ENCODE peak calls at places on chromosomes 1 and 21, in five cellular contexts. One of them, this sample, is unnamed. For H3K27me3, the result is how much of the 10 kb centered on the place peaks cover.

GRCh38 chr1:114597949-114598348 is 16.5 kb upstream of the BCAS2 start:
- DNase-seq in ovary: no peak
- DNase-seq in CD4-positive, alpha-beta T cell: no peak
- DNase-seq in neural progenitor cell: no peak
- DNase-seq in hepatocyte: no peak
- DNase-seq in this sample: no peak

GRCh38 chr1:82689217-82689616 is 888.5 kb downstream of the ADGRL2 start:
- DNase-seq in ovary: no peak
- DNase-seq in hepatocyte: no peak
- DNase-seq in CD4-positive, alpha-beta T cell: no peak
- DNase-seq in neural progenitor cell: no peak
- DNase-seq in this sample: no peak

GRCh38 chr1:208977861-208978260 is 605.7 kb upstream of the CAMK1G start:
- DNase-seq in ovary: no peak
- DNase-seq in CD4-positive, alpha-beta T cell: no peak
- DNase-seq in neural progenitor cell: no peak
- DNase-seq in hepatocyte: no peak
- DNase-seq in this sample: no peak

GRCh38 chr1:75630004-75630403 is 19.1 kb upstream of the SLC44A5 start:
- DNase-seq in hepatocyte: no peak
- DNase-seq in neural progenitor cell: peak
- DNase-seq in CD4-positive, alpha-beta T cell: no peak
- DNase-seq in ovary: no peak
- DNase-seq in this sample: no peak

GRCh38 chr21:41112740-41113692 is 54.9 kb upstream of the BACE2 start:
- DNase-seq in CD4-positive, alpha-beta T cell: no peak
- DNase-seq in neural progenitor cell: peak
- DNase-seq in ovary: no peak
- DNase-seq in hepatocyte: peak
- DNase-seq in this sample: peak

GRCh38 chr1:92709738-92710137 is 75.2 kb downstream of the EVI5 start:
- DNase-seq in neural progenitor cell: no peak
- DNase-seq in hepatocyte: peak
- DNase-seq in ovary: no peak
- DNase-seq in CD4-positive, alpha-beta T cell: no peak
- DNase-seq in this sample: no peak

GRCh38 chr21:33286600-33287456 is 20.7 kb downstream of the IL10RB start:
- DNase-seq in neural progenitor cell: no peak
- DNase-seq in hepatocyte: no peak
- DNase-seq in CD4-positive, alpha-beta T cell: no peak
- DNase-seq in ovary: peak
- DNase-seq in this sample: peak

GRCh38 chr21:35779690-35780570 is 280.4 kb downstream of the SETD4 start:
- DNase-seq in ovary: no peak
- DNase-seq in neural progenitor cell: no peak
- DNase-seq in hepatocyte: no peak
- DNase-seq in CD4-positive, alpha-beta T cell: no peak
- DNase-seq in this sample: no peak

GRCh38 chr1:207925210-207925609 is 14.3 kb upstream of the CD34 start:
- DNase-seq in hepatocyte: peak
- DNase-seq in CD4-positive, alpha-beta T cell: no peak
- DNase-seq in ovary: no peak
- DNase-seq in neural progenitor cell: peak
- DNase-seq in this sample: no peak

GRCh38 chr21:46254208-46254975 is 25.8 kb upstream of the LSS start:
- DNase-seq in CD4-positive, alpha-beta T cell: no peak
- DNase-seq in hepatocyte: no peak
- DNase-seq in ovary: no peak
- DNase-seq in neural progenitor cell: no peak
- DNase-seq in this sample: no peak

GRCh38 chr1:201217146-201217545 is 26.5 kb downstream of the IGFN1 start:
- DNase-seq in hepatocyte: no peak
- DNase-seq in ovary: no peak
- DNase-seq in CD4-positive, alpha-beta T cell: no peak
- DNase-seq in neural progenitor cell: no peak
- DNase-seq in this sample: peak

GRCh38 chr1:230424440-230425251 is 1.5 kb downstream of the PGBD5 start:
- DNase-seq in hepatocyte: peak
- DNase-seq in neural progenitor cell: peak
- DNase-seq in ovary: no peak
- DNase-seq in CD4-positive, alpha-beta T cell: no peak
- DNase-seq in this sample: no peak

GRCh38 chr1:176609556-176610408 is 146.8 kb downstream of the PAPPA2 start:
- DNase-seq in hepatocyte: peak
- DNase-seq in CD4-positive, alpha-beta T cell: no peak
- DNase-seq in neural progenitor cell: no peak
- DNase-seq in ovary: no peak
- DNase-seq in this sample: no peak

GRCh38 chr1:183304466-183305122 is 113.6 kb downstream of the NMNAT2 start:
- DNase-seq in hepatocyte: no peak
- DNase-seq in neural progenitor cell: no peak
- DNase-seq in ovary: no peak
- DNase-seq in CD4-positive, alpha-beta T cell: no peak
- DNase-seq in this sample: no peak

GRCh38 chr1:72635719-72636118 is 353.4 kb upstream of the NEGR1 start:
- DNase-seq in neural progenitor cell: no peak
- DNase-seq in ovary: no peak
- DNase-seq in hepatocyte: no peak
- DNase-seq in CD4-positive, alpha-beta T cell: no peak
- DNase-seq in this sample: no peak

GRCh38 chr1:58555393-58555792 is 8.9 kb upstream of the OMA1 start:
- DNase-seq in neural progenitor cell: no peak
- DNase-seq in hepatocyte: no peak
- DNase-seq in CD4-positive, alpha-beta T cell: no peak
- DNase-seq in ovary: no peak
- DNase-seq in this sample: no peak

GRCh38 chr1:44831516-44831915 is 11.5 kb downstream of the PTCH2 start:
- DNase-seq in CD4-positive, alpha-beta T cell: no peak
- DNase-seq in neural progenitor cell: no peak
- DNase-seq in ovary: no peak
- DNase-seq in hepatocyte: no peak
- DNase-seq in this sample: no peak

GRCh38 chr1:231040800-231041704 is 998 bp upstream of the FAM89A start:
- DNase-seq in neural progenitor cell: peak
- DNase-seq in hepatocyte: peak
- DNase-seq in ovary: peak
- DNase-seq in CD4-positive, alpha-beta T cell: peak
- DNase-seq in this sample: no peak

DNA sequence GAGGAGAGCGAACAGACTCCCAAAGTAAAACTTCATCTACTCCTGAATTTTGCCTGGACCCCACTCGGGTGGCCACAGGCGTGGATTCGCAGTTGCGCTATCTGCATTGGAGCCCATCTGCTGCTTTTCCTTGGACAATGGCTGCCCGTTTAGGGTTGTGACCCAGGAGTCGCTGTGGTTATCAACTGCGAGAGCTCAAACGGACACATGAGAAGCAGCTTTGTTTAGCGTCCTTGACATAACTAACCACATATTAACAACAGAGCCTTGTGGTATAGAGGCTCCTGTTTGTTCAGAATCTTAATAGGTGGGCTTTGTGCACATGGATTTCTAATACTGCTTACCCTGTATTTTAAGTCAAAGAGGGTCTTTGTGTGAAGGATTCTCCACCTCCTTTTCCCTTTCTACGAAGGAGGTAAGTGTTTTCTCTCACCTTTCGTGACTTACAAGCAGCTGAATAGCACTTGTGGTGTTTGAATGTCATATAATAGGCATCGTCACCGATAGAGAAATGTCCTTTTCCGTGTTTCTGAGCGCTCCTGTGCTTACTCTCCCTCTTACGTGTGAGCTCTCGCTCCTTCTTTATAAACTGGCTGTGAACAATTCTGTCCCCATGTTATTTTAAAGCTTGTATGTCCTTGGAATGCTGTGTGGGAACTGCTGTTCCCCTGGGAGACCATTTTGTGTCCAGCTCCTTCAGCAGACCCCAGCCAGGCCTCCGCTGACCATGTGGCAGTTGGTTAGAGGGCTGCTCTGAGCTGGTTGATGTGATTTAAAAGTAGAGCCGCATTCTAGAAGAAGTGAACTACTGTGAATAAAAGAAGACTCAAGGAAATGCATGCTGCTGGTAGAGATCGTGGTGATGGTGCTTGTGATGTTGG is 441.4 kb downstream of the RPS6KC1 start:
- DNase-seq in hepatocyte: no peak
- DNase-seq in ovary: no peak
- DNase-seq in CD4-positive, alpha-beta T cell: no peak
- DNase-seq in neural progenitor cell: no peak
- DNase-seq in this sample: no peak
- H3K27me3 ChIP-seq in hepatocyte: under half
- H3K27me3 ChIP-seq in ovary: under half
- H3K27me3 ChIP-seq in CD4-positive, alpha-beta T cell: under half
- H3K27me3 ChIP-seq in neural progenitor cell: under half
- H3K27me3 ChIP-seq in this sample: under half

DNA sequence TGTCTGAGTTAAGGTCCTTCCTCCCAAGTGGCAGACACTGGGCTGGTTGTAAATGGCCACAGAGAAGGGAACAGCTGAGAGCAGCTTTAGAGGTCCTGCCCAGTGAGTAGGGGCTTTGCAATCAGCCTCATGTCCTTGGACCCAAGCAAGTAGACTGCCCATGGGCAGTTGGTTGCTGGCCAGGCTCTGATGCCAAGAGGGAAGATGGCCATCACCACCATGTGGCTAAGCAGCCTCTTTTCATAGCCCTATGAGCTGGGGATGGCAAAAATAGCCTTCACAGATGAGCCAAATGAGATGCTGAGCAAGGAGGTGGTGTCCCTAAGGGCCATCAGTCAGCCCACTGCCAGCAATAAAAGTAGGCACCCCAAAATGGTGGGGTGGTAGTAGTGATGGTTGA is 3.2 kb downstream of the DISP3 start:
- DNase-seq in ovary: no peak
- DNase-seq in CD4-positive, alpha-beta T cell: no peak
- DNase-seq in hepatocyte: no peak
- DNase-seq in neural progenitor cell: no peak
- DNase-seq in this sample: no peak
- H3K27me3 ChIP-seq in ovary: under half
- H3K27me3 ChIP-seq in CD4-positive, alpha-beta T cell: half or more
- H3K27me3 ChIP-seq in hepatocyte: half or more
- H3K27me3 ChIP-seq in neural progenitor cell: under half
- H3K27me3 ChIP-seq in this sample: under half

GRCh38 chr1:68291763-68292384 is 59.6 kb upstream of the WLS start:
- DNase-seq in hepatocyte: no peak
- DNase-seq in neural progenitor cell: no peak
- DNase-seq in ovary: no peak
- DNase-seq in CD4-positive, alpha-beta T cell: no peak
- DNase-seq in this sample: no peak
- H3K27me3 ChIP-seq in hepatocyte: under half
- H3K27me3 ChIP-seq in neural progenitor cell: under half
- H3K27me3 ChIP-seq in ovary: under half
- H3K27me3 ChIP-seq in CD4-positive, alpha-beta T cell: under half
- H3K27me3 ChIP-seq in this sample: under half

GRCh38 chr1:236144446-236145150 is 2.3 kb downstream of the GPR137B start:
- DNase-seq in neural progenitor cell: peak
- DNase-seq in hepatocyte: no peak
- DNase-seq in ovary: no peak
- DNase-seq in CD4-positive, alpha-beta T cell: no peak
- DNase-seq in this sample: no peak
- H3K27me3 ChIP-seq in neural progenitor cell: half or more
- H3K27me3 ChIP-seq in hepatocyte: under half
- H3K27me3 ChIP-seq in ovary: under half
- H3K27me3 ChIP-seq in CD4-positive, alpha-beta T cell: under half
- H3K27me3 ChIP-seq in this sample: under half

GRCh38 chr1:223264983-223265663 is 98.9 kb downstream of the SUSD4 start:
- DNase-seq in CD4-positive, alpha-beta T cell: no peak
- DNase-seq in neural progenitor cell: peak
- DNase-seq in ovary: no peak
- DNase-seq in hepatocyte: no peak
- DNase-seq in this sample: no peak
- H3K27me3 ChIP-seq in CD4-positive, alpha-beta T cell: under half
- H3K27me3 ChIP-seq in neural progenitor cell: under half
- H3K27me3 ChIP-seq in ovary: under half
- H3K27me3 ChIP-seq in hepatocyte: under half
- H3K27me3 ChIP-seq in this sample: under half

DNA sequence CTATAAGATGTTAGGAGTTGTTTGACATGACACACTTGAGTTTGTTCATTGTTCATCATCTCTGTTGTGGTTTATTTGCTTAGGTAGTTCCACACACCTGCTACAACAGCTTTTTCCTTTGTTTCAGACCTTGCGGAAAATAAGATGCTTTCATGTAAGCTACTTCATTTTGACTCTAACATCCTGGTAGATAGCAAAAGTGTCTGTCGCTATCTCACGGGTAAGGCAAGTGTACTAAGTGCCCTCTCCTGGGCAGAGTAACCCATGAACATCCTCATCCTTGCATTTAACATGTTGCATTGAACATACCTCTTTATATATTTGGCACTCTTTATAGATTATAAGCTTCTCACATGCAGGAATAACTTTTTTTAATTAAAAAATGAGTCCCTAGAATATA is 1.6 kb upstream of the OR10T2 start:
- DNase-seq in CD4-positive, alpha-beta T cell: no peak
- DNase-seq in hepatocyte: no peak
- DNase-seq in ovary: no peak
- DNase-seq in neural progenitor cell: no peak
- DNase-seq in this sample: no peak
- H3K27me3 ChIP-seq in CD4-positive, alpha-beta T cell: under half
- H3K27me3 ChIP-seq in hepatocyte: under half
- H3K27me3 ChIP-seq in ovary: under half
- H3K27me3 ChIP-seq in neural progenitor cell: under half
- H3K27me3 ChIP-seq in this sample: under half

DNA sequence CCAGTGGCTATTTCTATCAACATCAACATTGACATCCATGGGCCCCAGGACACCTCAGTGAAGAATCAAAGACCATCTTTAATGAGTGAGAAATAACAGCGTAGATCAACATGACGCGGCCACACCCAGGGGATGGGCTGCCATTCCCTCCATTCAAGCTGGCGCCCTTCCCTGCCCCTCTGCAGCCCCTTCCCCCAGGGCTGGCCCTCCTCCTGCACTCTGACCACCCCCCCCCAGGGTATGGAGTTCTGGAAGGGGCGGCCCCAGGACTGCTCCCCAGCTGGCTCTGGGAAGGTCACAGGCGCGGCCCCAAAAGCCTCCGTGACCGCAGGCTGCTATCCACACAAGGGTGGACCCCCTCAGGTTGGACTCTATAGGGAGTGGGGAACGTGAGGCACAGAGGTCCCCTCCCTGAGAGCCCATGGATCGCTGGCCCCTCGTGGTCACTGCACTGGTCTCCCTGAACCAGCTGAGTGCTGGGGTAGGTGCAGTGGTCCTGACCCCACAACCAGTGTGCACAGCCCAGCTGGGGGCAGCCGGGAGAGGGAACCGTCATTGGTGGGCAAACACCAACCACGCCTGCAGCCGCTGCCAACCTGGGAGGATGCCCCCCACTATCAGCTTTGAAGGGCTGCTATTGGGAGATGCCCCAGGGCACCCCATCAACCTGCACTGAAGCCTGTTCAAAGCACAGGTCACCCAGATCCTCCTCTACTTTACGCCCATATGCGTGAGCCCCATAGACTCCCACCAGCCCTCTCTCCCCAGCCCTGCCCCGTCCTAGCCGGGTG is 16.1 kb upstream of the GPR153 start:
- DNase-seq in hepatocyte: no peak
- DNase-seq in neural progenitor cell: no peak
- DNase-seq in ovary: no peak
- DNase-seq in CD4-positive, alpha-beta T cell: no peak
- DNase-seq in this sample: no peak
- H3K27me3 ChIP-seq in hepatocyte: under half
- H3K27me3 ChIP-seq in neural progenitor cell: under half
- H3K27me3 ChIP-seq in ovary: under half
- H3K27me3 ChIP-seq in CD4-positive, alpha-beta T cell: under half
- H3K27me3 ChIP-seq in this sample: under half